ENCODE peak calls at places on chromosome 7, in seven cellular contexts. H is tibial artery, E is left ventricle myocardium inferior, C is HFFc6, N is cardiac fibroblast, X is fibroblast of pulmonary artery, L is transverse colon. B is an unnamed sample.
A peak's percentile ranks its signal among the peaks of the same experiment; 100 is the strongest.

GRCh38 chr7:125118444-125118843 is 188.8 kb upstream of the POT1 start:
- DNase-seq in N (peak; percentile 27), H (no peak), L (no peak), C (no peak), E (no peak), X (no peak), B (no peak)

GRCh38 chr7:133853706-133854276 is 273.3 kb upstream of the LRGUK start:
- DNase-seq in C (peak; percentile 91), X (peak; percentile 69), N (peak; percentile 89), H (no peak), E (no peak), L (peak; percentile 35), B (peak; percentile 18)

GRCh38 chr7:158584392-158584791 is 3.2 kb downstream of the PTPRN2 start:
- DNase-seq in L (no peak), H (no peak), X (no peak), C (no peak), N (no peak), E (no peak), B (no peak)

GRCh38 chr7:111266613-111267012 is 175.7 kb downstream of the LRRN3 start:
- DNase-seq in X (peak; percentile 75), C (peak; percentile 49), N (peak; percentile 76), E (no peak), L (no peak), H (no peak), B (no peak)

GRCh38 chr7:128259131-128260056 is 18.3 kb downstream of the LEP start:
- DNase-seq in C (peak; percentile 25), X (no peak), H (no peak), L (peak; percentile 78), E (no peak), N (peak; percentile 15), B (no peak)

GRCh38 chr7:131231381-131232220 is 96.1 kb upstream of the MKLN1 start:
- DNase-seq in L (peak; percentile 53), N (peak; percentile 84), C (peak; percentile 4), X (peak; percentile 87), H (peak; percentile 67), E (peak; percentile 41), B (peak; percentile 70)

GRCh38 chr7:116610210-116610609 is 61.8 kb upstream of the MET start:
- DNase-seq in X (peak; percentile 75), E (no peak), L (no peak), H (no peak), C (peak; percentile 59), N (peak; percentile 73), B (no peak)

GRCh38 chr7:73706122-73707044 is 13.1 kb downstream of the STX1A start:
- DNase-seq in L (no peak), C (peak; percentile 33), H (no peak), E (no peak), X (no peak), N (peak; percentile 74), B (no peak)

GRCh38 chr7:85172530-85172941 is 14.3 kb downstream of the SEMA3D start:
- DNase-seq in C (peak; percentile 83), L (no peak), H (peak; percentile 67), E (no peak), N (peak; percentile 81), X (peak; percentile 89), B (no peak)

GRCh38 chr7:132321387-132321786 is 254.9 kb downstream of the PLXNA4 start:
- DNase-seq in L (no peak), X (no peak), E (no peak), C (peak; percentile 3), N (no peak), H (no peak), B (no peak)

GRCh38 chr7:116392806-116393205 is 106.7 kb upstream of the CAV2 start:
- DNase-seq in X (no peak), E (no peak), L (no peak), C (no peak), H (no peak), N (no peak), B (no peak)

GRCh38 chr7:138768251-138768650 is 29.5 kb upstream of the TMEM213 start:
- DNase-seq in C (no peak), X (no peak), L (no peak), N (no peak), H (no peak), E (no peak), B (no peak)

GRCh38 chr7:132760241-132760616 is 184.0 kb upstream of the PLXNA4 start:
- DNase-seq in C (no peak), L (no peak), E (no peak), X (no peak), H (no peak), N (peak; percentile 31), B (no peak)

GRCh38 chr7:94748371-94748770 is 92.4 kb upstream of the SGCE start:
- DNase-seq in L (no peak), X (no peak), H (no peak), E (no peak), N (no peak), C (no peak), B (no peak)

GRCh38 chr7:33774762-33775523 is 130.4 kb upstream of the BMPER start:
- DNase-seq in H (peak; percentile 76), C (no peak), L (peak; percentile 20), E (peak; percentile 46), X (peak; percentile 99), N (peak; percentile 99), B (no peak)

GRCh38 chr7:129385116-129385515 is 49.1 kb upstream of the STRIP2 start:
- DNase-seq in X (no peak), H (no peak), L (no peak), E (no peak), C (no peak), N (no peak), B (no peak)

GRCh38 chr7:44561962-44562621 is 11.6 kb downstream of the DDX56 start:
- DNase-seq in L (peak; percentile 73), C (peak; percentile 55), E (no peak), N (peak; percentile 69), H (peak; percentile 35), X (peak; percentile 52), B (no peak)

DNA sequence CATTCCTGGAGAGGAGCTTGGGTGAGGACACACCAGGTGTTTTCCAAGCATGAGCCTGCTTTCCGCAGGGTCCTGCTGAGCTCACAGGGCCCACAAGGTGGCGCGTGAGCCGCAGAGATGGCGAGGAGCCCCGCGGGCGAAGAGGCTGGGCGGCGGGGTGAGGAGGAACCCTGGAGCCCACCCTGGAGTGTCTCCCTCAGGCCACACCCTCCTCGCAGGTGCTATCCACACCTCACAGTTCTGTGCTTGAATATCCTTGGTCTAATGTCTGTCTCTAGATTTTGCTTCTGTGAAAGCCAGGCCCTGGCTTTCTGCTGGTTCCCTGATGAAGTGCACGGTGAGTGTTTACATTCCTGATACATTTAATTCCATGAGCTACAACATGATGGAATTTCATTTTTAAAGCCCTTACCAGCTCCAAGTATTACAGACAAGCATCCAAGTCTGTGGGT is 433.6 kb downstream of the ACTR3B start:
- DNase-seq in X (no peak), N (peak; percentile 0), H (no peak), L (peak; percentile 9), E (no peak), C (no peak), B (peak; percentile 29)
- TF ChIP-seq CTCF in X (no peak), N (peak; percentile 23), H (no peak), L (peak; percentile 46), E (peak; percentile 68), C (peak; percentile 35), B (peak; percentile 59)

GRCh38 chr7:30549933-30550493 is 44.7 kb upstream of the GARS1 start:
- DNase-seq in C (no peak), E (no peak), X (peak; percentile 29), N (peak; percentile 56), L (no peak), H (no peak), B (no peak)

GRCh38 chr7:30552330-30552729 is 42.3 kb upstream of the GARS1 start:
- DNase-seq in C (no peak), L (no peak), E (no peak), X (no peak), H (no peak), N (no peak), B (no peak)

GRCh38 chr7:30553141-30553540 is 41.5 kb upstream of the GARS1 start:
- DNase-seq in C (no peak), N (no peak), E (no peak), X (no peak), L (no peak), H (no peak), B (no peak)

GRCh38 chr7:30546596-30546995 is 42.0 kb upstream of the GGCT start:
- DNase-seq in H (no peak), C (no peak), L (no peak), X (no peak), N (no peak), E (no peak), B (no peak)

DNA sequence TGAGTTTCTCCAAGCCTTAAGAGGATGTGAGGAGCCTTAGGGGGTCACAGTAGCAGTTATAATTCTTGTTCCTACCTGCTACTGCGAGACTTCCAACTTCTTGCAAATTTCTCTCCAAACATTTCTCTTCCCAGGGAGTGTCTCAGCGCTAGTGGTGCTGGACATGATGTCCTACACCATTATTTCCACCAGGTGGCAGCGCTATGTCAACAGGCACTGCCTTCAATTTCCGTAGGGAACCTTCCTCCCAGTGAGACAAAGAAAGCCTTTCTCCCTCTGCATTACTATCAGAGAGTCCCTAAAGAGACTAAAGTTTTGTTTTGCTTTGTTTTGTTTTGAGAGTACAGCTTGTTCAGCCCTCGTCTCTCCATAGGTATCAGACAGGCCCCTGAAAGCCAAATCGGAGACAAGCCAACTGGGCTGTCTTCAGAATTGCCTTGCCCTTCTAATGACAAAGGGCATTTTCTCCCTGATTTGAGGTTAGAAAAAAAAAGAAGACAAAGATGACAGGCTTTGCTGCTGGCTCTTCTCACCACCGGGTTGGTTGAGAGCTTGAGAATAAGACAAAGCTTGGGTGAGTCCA is 44.2 kb upstream of the GGCT start:
- DNase-seq in X (peak; percentile 82), L (peak; percentile 71), C (peak; percentile 60), N (peak; percentile 79), H (peak; percentile 77), E (peak; percentile 41), B (peak; percentile 44)
- TF ChIP-seq CTCF in X (peak; percentile 83), L (peak; percentile 85), C (peak; percentile 92), N (peak; percentile 72), H (peak; percentile 73), E (peak; percentile 92), B (peak; percentile 75)

GRCh38 chr7:98879989-98880337 is 1.6 kb downstream of the TRRAP start:
- DNase-seq in H (no peak), C (no peak), L (no peak), N (no peak), X (no peak), E (no peak), B (no peak)

GRCh38 chr7:98878365-98879197 is at the start of gene TRRAP:
- DNase-seq in L (peak; percentile 72), C (peak; percentile 23), H (peak; percentile 82), N (peak; percentile 71), E (peak; percentile 77), X (peak; percentile 72), B (peak; percentile 92)

GRCh38 chr7:98877692-98878364 is 504 bp upstream of the TRRAP start:
- DNase-seq in L (no peak), C (no peak), X (no peak), E (no peak), H (no peak), N (no peak), B (no peak)

GRCh38 chr7:98880485-98880884 is 2.2 kb downstream of the TRRAP start:
- DNase-seq in L (no peak), N (no peak), C (no peak), H (no peak), E (no peak), X (no peak), B (no peak)

GRCh38 chr7:98879198-98879988 is 1.1 kb downstream of the TRRAP start:
- DNase-seq in N (peak; percentile 31), E (no peak), C (peak; percentile 46), H (no peak), L (peak; percentile 60), X (no peak), B (peak; percentile 82)
- TF ChIP-seq CTCF in N (no peak), E (peak; percentile 28), C (peak; percentile 56), H (no peak), L (peak; percentile 2), X (no peak), B (peak; percentile 38)

GRCh38 chr7:30309302-30309701 is 24.9 kb downstream of the ZNRF2 start:
- DNase-seq in N (no peak), X (no peak), L (no peak), E (no peak), H (no peak), C (no peak), B (no peak)
- TF ChIP-seq CTCF in N (no peak), X (no peak), L (no peak), E (no peak), H (no peak), C (no peak), B (no peak)